ENCODE peak calls at places on chromosome 22, in eight cellular contexts. A is AG04450; W is GM23338; J is neural progenitor cell; O is psoas muscle; E is CD4-positive, alpha-beta T cell; S is brain microvascular endothelial cell; M is CD4-positive, alpha-beta memory T cell. V is an unnamed sample.

GRCh38 chr22:34841321-34841901 is 224.5 kb upstream of the ISX start:
- DNase-seq in A (no peak), W (peak), J (peak), O (no peak), E (no peak), S (no peak), M (no peak), V (no peak)

GRCh38 chr22:46504586-46504985 is 32.8 kb downstream of the CELSR1 start:
- DNase-seq in A (no peak), W (no peak), J (no peak), O (no peak), E (no peak), S (no peak), M (no peak), V (no peak)

GRCh38 chr22:46747646-46748045 is 9.6 kb upstream of the CERK start:
- DNase-seq in A (no peak), W (no peak), J (no peak), O (peak), E (no peak), S (no peak), M (no peak), V (no peak)

GRCh38 chr22:46465793-46466192 is 71.6 kb downstream of the CELSR1 start:
- DNase-seq in A (no peak), W (no peak), J (no peak), O (no peak), E (no peak), S (no peak), M (no peak), V (no peak)

GRCh38 chr22:23685205-23685784 is 5.5 kb upstream of the RGL4 start:
- DNase-seq in A (no peak), W (no peak), J (no peak), O (peak), E (no peak), S (no peak), M (no peak), V (no peak)

GRCh38 chr22:25494774-25495173 is 69.7 kb upstream of the GRK3 start:
- DNase-seq in A (no peak), W (peak), J (peak), O (no peak), E (no peak), S (no peak), M (no peak), V (no peak)

GRCh38 chr22:39017596-39018365 is 3.1 kb upstream of the APOBEC3D start:
- DNase-seq in A (no peak), W (peak), J (no peak), O (no peak), E (no peak), S (no peak), M (no peak), V (no peak)

GRCh38 chr22:40240671-40241070 is 62.9 kb downstream of the TNRC6B start:
- DNase-seq in A (no peak), W (no peak), J (no peak), O (no peak), E (peak), S (no peak), M (peak), V (no peak)

GRCh38 chr22:35638408-35638807 is 9.8 kb upstream of the APOL6 start:
- DNase-seq in A (peak), W (no peak), J (peak), O (peak), E (no peak), S (no peak), M (no peak), V (peak)

GRCh38 chr22:24474649-24475048 is 20.5 kb upstream of the UPB1 start:
- DNase-seq in A (no peak), W (no peak), J (no peak), O (no peak), E (no peak), S (peak), M (no peak), V (no peak)

GRCh38 chr22:49760280-49760629 is 67.4 kb downstream of the BRD1 start:
- DNase-seq in A (no peak), W (no peak), J (no peak), O (no peak), E (no peak), S (no peak), M (no peak), V (no peak)

GRCh38 chr22:50112151-50113118 is 22.6 kb downstream of the MOV10L1 start:
- DNase-seq in A (peak), W (no peak), J (no peak), O (no peak), E (no peak), S (peak), M (no peak), V (no peak)

GRCh38 chr22:50488886-50489285 is 2.2 kb downstream of the MIOX start:
- DNase-seq in A (no peak), W (no peak), J (no peak), O (no peak), E (no peak), S (no peak), M (no peak), V (no peak)

GRCh38 chr22:32748509-32748908 is 53.0 kb upstream of the TIMP3 start:
- DNase-seq in A (no peak), W (no peak), J (no peak), O (no peak), E (no peak), S (no peak), M (no peak), V (no peak)

GRCh38 chr22:20578192-20578591 is 70.8 kb downstream of the MED15 start:
- DNase-seq in A (no peak), W (no peak), J (no peak), O (no peak), E (no peak), S (no peak), M (no peak), V (no peak)

GRCh38 chr22:47134222-47134621 is 371.8 kb downstream of the TBC1D22A start:
- DNase-seq in A (no peak), W (no peak), J (no peak), O (no peak), E (no peak), S (no peak), M (no peak), V (no peak)

GRCh38 chr22:19817561-19818263 is 37.0 kb downstream of the GNB1L start:
- DNase-seq in A (no peak), W (no peak), J (no peak), O (no peak), E (no peak), S (no peak), M (no peak), V (no peak)

GRCh38 chr22:19786264-19786585 is 25.6 kb downstream of the TBX1 start:
- DNase-seq in A (no peak), W (no peak), J (no peak), O (no peak), E (no peak), S (no peak), M (no peak), V (no peak)

GRCh38 chr22:46905415-46905814 is 143.0 kb downstream of the TBC1D22A start:
- DNase-seq in A (no peak), W (no peak), J (no peak), O (no peak), E (no peak), S (no peak), M (no peak), V (no peak)

GRCh38 chr22:19762315-19763140 is 1.9 kb downstream of the TBX1 start:
- DNase-seq in A (no peak), W (peak), J (no peak), O (no peak), E (no peak), S (no peak), M (no peak), V (no peak)

GRCh38 chr22:50486561-50487289 is at the start of gene MIOX:
- DNase-seq in A (no peak), W (no peak), J (no peak), O (no peak), E (no peak), S (no peak), M (no peak), V (no peak)

GRCh38 chr22:46661221-46661851 is 41.1 kb downstream of the GRAMD4 start:
- DNase-seq in A (no peak), W (no peak), J (no peak), O (no peak), E (peak), S (peak), M (peak), V (no peak)

GRCh38 chr22:50027639-50028537 is 15.3 kb upstream of the IL17REL start:
- DNase-seq in A (no peak), W (no peak), J (no peak), O (no peak), E (peak), S (no peak), M (peak), V (no peak)

GRCh38 chr22:48954781-48955311 is 872.8 kb downstream of the BRD1 start:
- DNase-seq in A (no peak), W (no peak), J (no peak), O (no peak), E (no peak), S (no peak), M (no peak), V (no peak)

GRCh38 chr22:19955241-19956128 is 13.9 kb upstream of the TXNRD2 start:
- DNase-seq in A (no peak), W (no peak), J (no peak), O (no peak), E (no peak), S (no peak), M (no peak), V (no peak)

GRCh38 chr22:39519681-39520053 is 695 bp upstream of the ATF4 start:
- DNase-seq in A (no peak), W (peak), J (peak), O (peak), E (no peak), S (no peak), M (no peak), V (peak)

GRCh38 chr22:39178206-39179111 is 26.0 kb upstream of the CBX7 start:
- DNase-seq in A (no peak), W (no peak), J (no peak), O (no peak), E (no peak), S (peak), M (no peak), V (no peak)

GRCh38 chr22:19703869-19704268 is 10.4 kb upstream of the SEPTIN5 start:
- DNase-seq in A (no peak), W (no peak), J (no peak), O (no peak), E (no peak), S (no peak), M (no peak), V (no peak)

GRCh38 chr22:47802446-47802845 is 1040.0 kb downstream of the TBC1D22A start:
- DNase-seq in A (no peak), W (no peak), J (no peak), O (no peak), E (no peak), S (no peak), M (no peak), V (no peak)

GRCh38 chr22:47918936-47919505 is 1156.6 kb downstream of the TBC1D22A start:
- DNase-seq in A (no peak), W (no peak), J (peak), O (no peak), E (no peak), S (no peak), M (no peak), V (no peak)

GRCh38 chr22:33850724-33851123 is 69.6 kb downstream of the LARGE1 start:
- DNase-seq in A (no peak), W (peak), J (no peak), O (no peak), E (no peak), S (no peak), M (no peak), V (no peak)

GRCh38 chr22:49992921-49993648 is 19.5 kb downstream of the IL17REL start:
- DNase-seq in A (no peak), W (peak), J (peak), O (peak), E (peak), S (peak), M (peak), V (peak)

GRCh38 chr22:35629406-35630234 is 12.5 kb upstream of the MB start:
- DNase-seq in A (peak), W (peak), J (no peak), O (peak), E (no peak), S (peak), M (no peak), V (no peak)

DNA sequence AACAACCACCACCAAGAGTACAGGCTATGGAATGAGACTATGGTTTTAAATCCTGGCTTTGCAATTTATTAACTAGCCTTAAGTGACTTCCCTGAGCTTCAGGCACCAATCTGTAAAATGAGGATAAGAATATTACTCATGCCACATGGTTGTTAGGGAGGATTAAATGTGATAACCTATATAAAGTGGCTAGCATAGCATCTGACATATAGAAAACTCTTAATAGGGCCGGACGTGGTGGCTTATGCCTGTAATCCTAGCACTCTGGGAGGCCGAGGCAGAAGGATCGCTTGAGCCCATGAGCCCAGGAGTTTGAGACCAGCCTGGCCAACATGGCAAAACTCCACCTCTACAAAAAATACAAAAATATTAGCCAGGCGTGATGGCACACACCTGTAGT is 16.3 kb downstream of the LIMK2 start:
- DNase-seq in A (no peak), W (no peak), J (no peak), O (no peak), E (no peak), S (no peak), M (no peak), V (no peak)
- H3K27ac ChIP-seq in A (no peak), W (no peak), J (peak), O (peak), E (no peak), S (no peak), M (no peak), V (no peak)

DNA sequence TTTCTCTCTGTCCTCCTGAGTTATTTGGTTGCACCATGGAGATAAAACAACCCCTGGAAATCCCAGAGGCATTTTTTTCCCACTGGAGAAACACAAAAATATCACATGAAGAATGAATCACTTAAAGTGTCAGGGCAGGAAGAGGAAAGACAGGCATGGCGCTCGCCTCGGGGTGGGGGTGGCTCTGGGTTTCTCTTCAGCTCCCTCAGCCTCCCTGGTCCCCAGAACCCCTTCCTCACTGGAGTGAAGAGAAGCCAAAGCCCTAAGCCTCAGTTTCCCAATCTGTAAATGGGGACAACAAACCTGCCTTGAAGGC is 938 bp downstream of the SHISAL1 start:
- DNase-seq in A (no peak), W (no peak), J (no peak), O (no peak), E (no peak), S (peak), M (no peak), V (no peak)
- H3K27ac ChIP-seq in A (no peak), W (no peak), J (no peak), O (no peak), E (no peak), S (peak), M (no peak), V (no peak)

GRCh38 chr22:28950567-28951411 is 67.4 kb downstream of the ZNRF3 start:
- DNase-seq in A (no peak), W (no peak), J (no peak), O (no peak), E (no peak), S (no peak), M (no peak), V (no peak)
- H3K27ac ChIP-seq in A (no peak), W (peak), J (no peak), O (peak), E (no peak), S (no peak), M (no peak), V (no peak)

DNA sequence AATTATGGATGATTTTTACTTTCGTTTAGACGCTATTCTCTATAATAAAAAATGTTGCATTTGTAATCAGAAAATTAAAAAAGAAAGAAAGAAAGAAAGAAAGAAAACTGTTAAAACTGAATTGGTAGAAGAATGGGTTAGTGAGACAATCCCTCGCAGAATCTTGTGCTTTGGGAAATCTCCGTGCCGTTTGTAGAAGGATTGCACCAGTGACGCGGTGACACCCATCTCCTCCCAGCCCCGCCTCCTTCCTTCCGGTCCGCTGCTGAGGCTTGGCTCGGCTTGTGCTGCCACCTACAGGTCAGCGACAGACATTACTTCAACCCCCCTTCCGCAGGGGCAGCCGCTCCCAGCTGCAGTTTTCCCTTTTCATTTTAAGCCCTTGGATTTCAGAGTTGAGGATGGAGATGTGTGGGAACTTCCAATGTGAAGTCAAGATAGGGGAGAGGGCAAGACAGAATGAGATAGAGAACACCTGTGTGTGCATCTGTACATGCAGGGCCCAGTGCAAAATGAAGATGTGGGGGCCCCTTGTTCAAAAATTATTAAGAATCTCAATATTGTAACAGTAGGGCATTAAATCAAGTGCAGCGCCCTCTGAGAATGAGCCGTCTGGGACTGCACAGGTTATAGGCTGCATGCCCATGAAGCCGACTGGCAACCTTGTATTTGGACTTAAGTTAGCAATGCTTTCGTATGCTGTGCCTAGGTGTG is 41.1 kb downstream of the TST start:
- DNase-seq in A (peak), W (peak), J (peak), O (peak), E (peak), S (peak), M (peak), V (peak)
- H3K27ac ChIP-seq in A (no peak), W (no peak), J (no peak), O (no peak), E (peak), S (no peak), M (peak), V (no peak)

GRCh38 chr22:21928048-21928447 is 24.6 kb downstream of the PPM1F start:
- DNase-seq in A (no peak), W (no peak), J (no peak), O (no peak), E (no peak), S (no peak), M (no peak), V (no peak)

GRCh38 chr22:21929253-21929652 is 23.4 kb downstream of the PPM1F start:
- DNase-seq in A (no peak), W (no peak), J (no peak), O (no peak), E (no peak), S (no peak), M (no peak), V (no peak)

GRCh38 chr22:21923163-21923561 is 29.5 kb downstream of the PPM1F start:
- DNase-seq in A (no peak), W (no peak), J (no peak), O (no peak), E (no peak), S (no peak), M (no peak), V (no peak)

GRCh38 chr22:21927174-21927823 is 25.3 kb downstream of the PPM1F start:
- DNase-seq in A (no peak), W (peak), J (no peak), O (no peak), E (no peak), S (no peak), M (no peak), V (no peak)

GRCh38 chr22:21926728-21927127 is 25.9 kb downstream of the PPM1F start:
- DNase-seq in A (no peak), W (no peak), J (no peak), O (no peak), E (no peak), S (no peak), M (no peak), V (no peak)
- H3K27ac ChIP-seq in A (no peak), W (no peak), J (no peak), O (no peak), E (no peak), S (no peak), M (no peak), V (no peak)

GRCh38 chr22:37930952-37931440 is 22.4 kb downstream of the C22orf23 start:
- DNase-seq in A (no peak), W (no peak), J (no peak), O (no peak), E (no peak), S (no peak), M (no peak), V (no peak)

GRCh38 chr22:37931893-37932389 is 21.5 kb downstream of the C22orf23 start:
- DNase-seq in A (no peak), W (no peak), J (no peak), O (no peak), E (no peak), S (no peak), M (no peak), V (no peak)

GRCh38 chr22:37933711-37934376 is 19.6 kb downstream of the C22orf23 start:
- DNase-seq in A (peak), W (peak), J (peak), O (peak), E (peak), S (peak), M (peak), V (peak)

GRCh38 chr22:37932401-37932800 is 21.0 kb downstream of the C22orf23 start:
- DNase-seq in A (no peak), W (no peak), J (no peak), O (no peak), E (no peak), S (no peak), M (no peak), V (no peak)

GRCh38 chr22:37932821-37933578 is 20.4 kb downstream of the C22orf23 start:
- DNase-seq in A (no peak), W (no peak), J (no peak), O (no peak), E (no peak), S (no peak), M (no peak), V (no peak)
- H3K27ac ChIP-seq in A (peak), W (no peak), J (no peak), O (peak), E (no peak), S (peak), M (no peak), V (peak)

GRCh38 chr22:27223317-27224177 is 566.2 kb downstream of the MIAT start:
- DNase-seq in A (peak), W (no peak), J (no peak), O (no peak), E (no peak), S (peak), M (no peak), V (no peak)
- H3K27ac ChIP-seq in A (peak), W (no peak), J (no peak), O (no peak), E (no peak), S (peak), M (no peak), V (no peak)

DNA sequence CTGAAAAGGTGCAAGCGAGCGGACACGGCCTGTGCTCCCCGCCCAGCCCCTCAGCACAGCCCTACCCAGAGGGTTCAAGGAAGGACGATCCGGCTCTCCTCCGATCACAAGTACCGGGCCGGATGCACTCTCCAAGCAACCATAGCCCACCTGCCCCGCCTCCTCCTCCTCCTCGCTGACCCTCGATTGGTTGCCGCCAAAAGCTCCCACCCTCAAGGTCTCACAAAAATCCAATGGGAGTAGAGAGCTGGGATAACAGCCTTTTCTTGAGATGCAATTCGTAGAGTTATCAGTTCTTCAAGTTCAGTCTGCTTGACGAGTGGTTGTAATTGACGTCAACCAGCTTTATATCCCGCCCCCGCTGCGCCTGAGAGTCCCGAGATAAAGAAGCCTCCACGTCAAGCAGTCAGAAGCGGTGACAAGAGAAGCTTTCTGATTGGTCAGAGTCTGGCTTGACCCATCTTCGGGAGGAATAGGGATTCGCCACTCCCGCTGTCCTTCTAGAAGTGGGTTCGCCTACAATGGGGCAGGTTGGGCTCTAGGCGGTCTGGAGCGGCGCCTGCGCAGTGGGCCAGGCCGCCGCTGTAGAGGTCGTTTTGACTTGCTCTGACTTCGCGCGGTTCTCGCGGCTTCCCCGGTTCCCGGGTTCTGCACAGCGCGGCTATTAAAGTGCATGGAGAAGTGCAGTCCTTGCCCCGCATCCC is at the start of gene IFT27:
- DNase-seq in A (peak), W (peak), J (peak), O (peak), E (peak), S (peak), M (peak), V (peak)
- H3K27ac ChIP-seq in A (peak), W (no peak), J (no peak), O (peak), E (peak), S (peak), M (peak), V (peak)

V was measured in substantia nigra.